ENCODE peak calls at places on chromosomes 4 and X, in ten cellular contexts. One of them, this sample, is unnamed.
A peak's percentile ranks its signal among the peaks of the same experiment; 100 is the strongest.

GRCh38 chr4:3302164-3302785 is 9.5 kb downstream of the RGS12 start:
- DNase-seq in LHCN-M2: no peak
- DNase-seq in stimulated activated naive B cell treated with anti-CD40 and anti-IgM and Interleukin-4, amounts not matched to agents 10 μg/mL and 1 μg/mL and 100 μg/mL, for 72 hours: peak; percentile 50
- DNase-seq in Kasumi-1: peak; percentile 56
- DNase-seq in NAMALWA: peak; percentile 29
- DNase-seq in adipocyte: no peak
- DNase-seq in A549: no peak
- DNase-seq in ascending aorta: no peak
- DNase-seq in left ventricle myocardium superior: no peak
- DNase-seq in osteocyte: no peak
- DNase-seq in this sample: no peak

GRCh38 chr4:84790769-84791565 is 175.5 kb downstream of the WDFY3 start:
- DNase-seq in LHCN-M2: no peak
- DNase-seq in stimulated activated naive B cell treated with anti-CD40 and anti-IgM and Interleukin-4, amounts not matched to agents 10 μg/mL and 1 μg/mL and 100 μg/mL, for 72 hours: no peak
- DNase-seq in Kasumi-1: no peak
- DNase-seq in NAMALWA: no peak
- DNase-seq in adipocyte: no peak
- DNase-seq in A549: no peak
- DNase-seq in ascending aorta: no peak
- DNase-seq in left ventricle myocardium superior: no peak
- DNase-seq in osteocyte: no peak
- DNase-seq in this sample: no peak

GRCh38 chr4:125650557-125650956 is 335.8 kb downstream of the FAT4 start:
- DNase-seq in LHCN-M2: no peak
- DNase-seq in stimulated activated naive B cell treated with anti-CD40 and anti-IgM and Interleukin-4, amounts not matched to agents 10 μg/mL and 1 μg/mL and 100 μg/mL, for 72 hours: no peak
- DNase-seq in Kasumi-1: no peak
- DNase-seq in NAMALWA: no peak
- DNase-seq in adipocyte: no peak
- DNase-seq in A549: no peak
- DNase-seq in ascending aorta: no peak
- DNase-seq in left ventricle myocardium superior: no peak
- DNase-seq in osteocyte: no peak
- DNase-seq in this sample: no peak

GRCh38 chr4:105147226-105148151 is 813 bp downstream of the TET2 start:
- DNase-seq in LHCN-M2: peak; percentile 34
- DNase-seq in stimulated activated naive B cell treated with anti-CD40 and anti-IgM and Interleukin-4, amounts not matched to agents 10 μg/mL and 1 μg/mL and 100 μg/mL, for 72 hours: no peak
- DNase-seq in Kasumi-1: peak; percentile 63
- DNase-seq in NAMALWA: peak; percentile 60
- DNase-seq in adipocyte: peak; percentile 75
- DNase-seq in A549: peak; percentile 24
- DNase-seq in ascending aorta: no peak
- DNase-seq in left ventricle myocardium superior: peak; percentile 35
- DNase-seq in osteocyte: no peak
- DNase-seq in this sample: peak; percentile 57

GRCh38 chr4:91319869-91320268 is 983.9 kb upstream of the GRID2 start:
- DNase-seq in LHCN-M2: no peak
- DNase-seq in stimulated activated naive B cell treated with anti-CD40 and anti-IgM and Interleukin-4, amounts not matched to agents 10 μg/mL and 1 μg/mL and 100 μg/mL, for 72 hours: no peak
- DNase-seq in Kasumi-1: no peak
- DNase-seq in NAMALWA: no peak
- DNase-seq in adipocyte: no peak
- DNase-seq in A549: no peak
- DNase-seq in ascending aorta: no peak
- DNase-seq in left ventricle myocardium superior: no peak
- DNase-seq in osteocyte: no peak
- DNase-seq in this sample: no peak

GRCh38 chr4:15100994-15101695 is 98.9 kb downstream of the CPEB2 start:
- DNase-seq in LHCN-M2: peak; percentile 40
- DNase-seq in stimulated activated naive B cell treated with anti-CD40 and anti-IgM and Interleukin-4, amounts not matched to agents 10 μg/mL and 1 μg/mL and 100 μg/mL, for 72 hours: no peak
- DNase-seq in Kasumi-1: no peak
- DNase-seq in NAMALWA: no peak
- DNase-seq in adipocyte: peak; percentile 42
- DNase-seq in A549: no peak
- DNase-seq in ascending aorta: no peak
- DNase-seq in left ventricle myocardium superior: no peak
- DNase-seq in osteocyte: no peak
- DNase-seq in this sample: no peak

GRCh38 chrX:20362268-20363002 is 95.7 kb upstream of the RPS6KA3 start:
- DNase-seq in LHCN-M2: peak; percentile 70
- DNase-seq in stimulated activated naive B cell treated with anti-CD40 and anti-IgM and Interleukin-4, amounts not matched to agents 10 μg/mL and 1 μg/mL and 100 μg/mL, for 72 hours: no peak
- DNase-seq in Kasumi-1: no peak
- DNase-seq in NAMALWA: no peak
- DNase-seq in adipocyte: peak; percentile 40
- DNase-seq in A549: peak; percentile 95
- DNase-seq in ascending aorta: no peak
- DNase-seq in left ventricle myocardium superior: no peak
- DNase-seq in osteocyte: no peak
- DNase-seq in this sample: no peak

GRCh38 chrX:45851434-45851991 is 650.8 kb upstream of the DIPK2B start:
- DNase-seq in LHCN-M2: peak; percentile 44
- DNase-seq in stimulated activated naive B cell treated with anti-CD40 and anti-IgM and Interleukin-4, amounts not matched to agents 10 μg/mL and 1 μg/mL and 100 μg/mL, for 72 hours: no peak
- DNase-seq in Kasumi-1: no peak
- DNase-seq in NAMALWA: peak; percentile 61
- DNase-seq in adipocyte: peak; percentile 67
- DNase-seq in A549: peak; percentile 79
- DNase-seq in ascending aorta: no peak
- DNase-seq in left ventricle myocardium superior: peak; percentile 26
- DNase-seq in osteocyte: no peak
- DNase-seq in this sample: no peak

GRCh38 chrX:113399501-113400192 is 559.0 kb upstream of the AMOT start:
- DNase-seq in LHCN-M2: no peak
- DNase-seq in stimulated activated naive B cell treated with anti-CD40 and anti-IgM and Interleukin-4, amounts not matched to agents 10 μg/mL and 1 μg/mL and 100 μg/mL, for 72 hours: no peak
- DNase-seq in Kasumi-1: no peak
- DNase-seq in NAMALWA: no peak
- DNase-seq in adipocyte: peak; percentile 32
- DNase-seq in A549: no peak
- DNase-seq in ascending aorta: no peak
- DNase-seq in left ventricle myocardium superior: no peak
- DNase-seq in osteocyte: no peak
- DNase-seq in this sample: no peak

GRCh38 chr4:37674446-37674845 is 11.7 kb downstream of the RELL1 start:
- DNase-seq in LHCN-M2: no peak
- DNase-seq in stimulated activated naive B cell treated with anti-CD40 and anti-IgM and Interleukin-4, amounts not matched to agents 10 μg/mL and 1 μg/mL and 100 μg/mL, for 72 hours: no peak
- DNase-seq in Kasumi-1: peak; percentile 25
- DNase-seq in NAMALWA: no peak
- DNase-seq in adipocyte: peak; percentile 27
- DNase-seq in A549: no peak
- DNase-seq in ascending aorta: no peak
- DNase-seq in left ventricle myocardium superior: no peak
- DNase-seq in osteocyte: no peak
- DNase-seq in this sample: peak; percentile 28

GRCh38 chr4:156946508-156947197 is 24.9 kb downstream of the PDGFC start:
- DNase-seq in LHCN-M2: peak; percentile 99
- DNase-seq in stimulated activated naive B cell treated with anti-CD40 and anti-IgM and Interleukin-4, amounts not matched to agents 10 μg/mL and 1 μg/mL and 100 μg/mL, for 72 hours: no peak
- DNase-seq in Kasumi-1: no peak
- DNase-seq in NAMALWA: no peak
- DNase-seq in adipocyte: peak; percentile 86
- DNase-seq in A549: peak; percentile 79
- DNase-seq in ascending aorta: no peak
- DNase-seq in left ventricle myocardium superior: no peak
- DNase-seq in osteocyte: no peak
- DNase-seq in this sample: no peak

GRCh38 chr4:94665500-94666398 is 92.0 kb upstream of the BMPR1B start:
- DNase-seq in LHCN-M2: peak; percentile 37
- DNase-seq in stimulated activated naive B cell treated with anti-CD40 and anti-IgM and Interleukin-4, amounts not matched to agents 10 μg/mL and 1 μg/mL and 100 μg/mL, for 72 hours: no peak
- DNase-seq in Kasumi-1: no peak
- DNase-seq in NAMALWA: no peak
- DNase-seq in adipocyte: no peak
- DNase-seq in A549: peak; percentile 97
- DNase-seq in ascending aorta: no peak
- DNase-seq in left ventricle myocardium superior: no peak
- DNase-seq in osteocyte: no peak
- DNase-seq in this sample: no peak

GRCh38 chr4:3796960-3797359 is 30.8 kb downstream of the ADRA2C start:
- DNase-seq in LHCN-M2: no peak
- DNase-seq in stimulated activated naive B cell treated with anti-CD40 and anti-IgM and Interleukin-4, amounts not matched to agents 10 μg/mL and 1 μg/mL and 100 μg/mL, for 72 hours: no peak
- DNase-seq in Kasumi-1: no peak
- DNase-seq in NAMALWA: no peak
- DNase-seq in adipocyte: no peak
- DNase-seq in A549: no peak
- DNase-seq in ascending aorta: no peak
- DNase-seq in left ventricle myocardium superior: no peak
- DNase-seq in osteocyte: no peak
- DNase-seq in this sample: no peak

GRCh38 chrX:153333271-153333670 is 682 bp upstream of the ZNF275 start:
- DNase-seq in LHCN-M2: peak; percentile 4
- DNase-seq in stimulated activated naive B cell treated with anti-CD40 and anti-IgM and Interleukin-4, amounts not matched to agents 10 μg/mL and 1 μg/mL and 100 μg/mL, for 72 hours: no peak
- DNase-seq in Kasumi-1: no peak
- DNase-seq in NAMALWA: no peak
- DNase-seq in adipocyte: peak; percentile 78
- DNase-seq in A549: no peak
- DNase-seq in ascending aorta: no peak
- DNase-seq in left ventricle myocardium superior: no peak
- DNase-seq in osteocyte: no peak
- DNase-seq in this sample: no peak

GRCh38 chrX:145405012-145405411 is 157.7 kb downstream of the SPANXN1 start:
- DNase-seq in LHCN-M2: peak; percentile 9
- DNase-seq in stimulated activated naive B cell treated with anti-CD40 and anti-IgM and Interleukin-4, amounts not matched to agents 10 μg/mL and 1 μg/mL and 100 μg/mL, for 72 hours: no peak
- DNase-seq in Kasumi-1: peak; percentile 26
- DNase-seq in NAMALWA: peak; percentile 50
- DNase-seq in adipocyte: peak; percentile 51
- DNase-seq in A549: peak; percentile 24
- DNase-seq in ascending aorta: no peak
- DNase-seq in left ventricle myocardium superior: no peak
- DNase-seq in osteocyte: no peak
- DNase-seq in this sample: peak; percentile 88

GRCh38 chrX:80879143-80879542 is 69.5 kb upstream of the BRWD3 start:
- DNase-seq in LHCN-M2: peak; percentile 10
- DNase-seq in stimulated activated naive B cell treated with anti-CD40 and anti-IgM and Interleukin-4, amounts not matched to agents 10 μg/mL and 1 μg/mL and 100 μg/mL, for 72 hours: no peak
- DNase-seq in Kasumi-1: no peak
- DNase-seq in NAMALWA: peak; percentile 3
- DNase-seq in adipocyte: peak; percentile 2
- DNase-seq in A549: no peak
- DNase-seq in ascending aorta: no peak
- DNase-seq in left ventricle myocardium superior: no peak
- DNase-seq in osteocyte: no peak
- DNase-seq in this sample: no peak